ENCODE peak calls at places on chromosomes 2 and 18, in four cellular contexts. T, D, Q and R are unnamed samples.

GRCh38 chr2:191318729-191319078 is 73.5 kb downstream of the MYO1B start:
- DNase-seq in T (no peak), D (no peak), Q (no peak), R (peak)

GRCh38 chr2:239002591-239002959 is 154.7 kb downstream of the TWIST2 start:
- DNase-seq in T (no peak), D (no peak), Q (no peak), R (no peak)

GRCh38 chr2:214220251-214220650 is 190.6 kb upstream of the VWC2L start:
- DNase-seq in T (no peak), D (no peak), Q (no peak), R (no peak)

GRCh38 chr18:7830468-7830867 is 263.4 kb downstream of the PTPRM start:
- DNase-seq in T (peak), D (peak), Q (peak), R (no peak)

GRCh38 chr2:39534095-39534711 is 97.1 kb upstream of the MAP4K3 start:
- DNase-seq in T (no peak), D (no peak), Q (no peak), R (no peak)

GRCh38 chr2:86396304-86396785 is 44.8 kb upstream of the KDM3A start:
- DNase-seq in T (no peak), D (no peak), Q (peak), R (peak)

GRCh38 chr2:3624059-3624794 is 29.3 kb downstream of the COLEC11 start:
- DNase-seq in T (peak), D (no peak), Q (no peak), R (no peak)

GRCh38 chr2:201971516-201972228 is 62.0 kb upstream of the FZD7 start:
- DNase-seq in T (no peak), D (no peak), Q (no peak), R (no peak)

GRCh38 chr2:119248751-119249150 is 25.1 kb downstream of the STEAP3 start:
- DNase-seq in T (no peak), D (no peak), Q (no peak), R (no peak)

DNA sequence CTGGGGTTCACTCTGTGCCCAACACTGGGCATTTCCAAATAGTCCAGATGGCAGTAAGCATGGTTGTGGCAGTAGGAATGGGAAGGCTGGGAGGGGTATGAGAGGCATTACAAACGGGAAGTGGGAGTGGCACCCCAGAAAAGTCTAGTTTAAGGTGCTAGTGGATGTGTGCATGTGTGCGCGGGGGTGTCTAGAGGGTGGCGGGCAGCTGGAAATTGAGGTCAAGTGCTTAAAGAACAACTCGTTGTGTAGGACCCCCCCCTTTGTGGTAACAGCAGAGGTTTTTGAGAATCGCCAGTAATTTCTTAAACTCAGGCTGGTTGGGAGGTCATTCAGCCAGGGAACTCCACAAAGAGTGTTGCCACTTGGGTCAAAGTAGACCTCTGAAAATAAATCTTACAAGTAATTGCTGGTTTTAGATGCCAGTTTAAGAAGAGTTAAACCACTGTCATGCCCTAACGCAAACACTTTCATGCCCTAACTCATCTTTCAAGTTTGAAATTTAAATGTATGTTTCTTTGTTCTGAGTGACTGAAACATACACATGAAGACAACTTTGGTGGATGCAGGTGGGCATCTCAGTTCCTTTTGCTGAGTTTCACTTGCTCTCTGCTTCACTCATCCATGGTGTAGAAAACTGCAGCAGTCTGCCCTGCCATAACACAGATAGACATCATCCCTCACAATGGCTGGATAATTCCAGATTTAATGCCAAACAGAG is 70.0 kb downstream of the RHBDD1 start:
- DNase-seq in T (peak), D (no peak), Q (no peak), R (no peak)
- TF ChIP-seq USF1 in T (no peak), D (no peak), Q (no peak), R (no peak)

GRCh38 chr2:212193803-212194202 is 344.8 kb downstream of the ERBB4 start:
- DNase-seq in T (no peak), D (no peak), Q (no peak), R (no peak)

GRCh38 chr2:212197776-212198175 is 340.8 kb downstream of the ERBB4 start:
- DNase-seq in T (no peak), D (no peak), Q (no peak), R (no peak)

GRCh38 chr2:212193066-212193465 is 345.5 kb downstream of the ERBB4 start:
- DNase-seq in T (no peak), D (no peak), Q (no peak), R (no peak)
- TF ChIP-seq USF1 in T (no peak), D (no peak), Q (no peak), R (no peak)

GRCh38 chr2:121260370-121261154 is 24.4 kb downstream of the TFCP2L1 start:
- DNase-seq in T (no peak), D (peak), Q (no peak), R (no peak)
- TF ChIP-seq USF1 in T (no peak), D (no peak), Q (no peak), R (no peak)

GRCh38 chr2:38261569-38262513 is 115.2 kb downstream of the ATL2 start:
- DNase-seq in T (peak), D (no peak), Q (no peak), R (no peak)

GRCh38 chr2:38265461-38265860 is 111.6 kb downstream of the ATL2 start:
- DNase-seq in T (no peak), D (no peak), Q (no peak), R (no peak)

GRCh38 chr2:38264649-38265322 is 112.3 kb downstream of the ATL2 start:
- DNase-seq in T (no peak), D (no peak), Q (no peak), R (no peak)

GRCh38 chr2:38262514-38262871 is 114.6 kb downstream of the ATL2 start:
- DNase-seq in T (no peak), D (no peak), Q (no peak), R (no peak)

DNA sequence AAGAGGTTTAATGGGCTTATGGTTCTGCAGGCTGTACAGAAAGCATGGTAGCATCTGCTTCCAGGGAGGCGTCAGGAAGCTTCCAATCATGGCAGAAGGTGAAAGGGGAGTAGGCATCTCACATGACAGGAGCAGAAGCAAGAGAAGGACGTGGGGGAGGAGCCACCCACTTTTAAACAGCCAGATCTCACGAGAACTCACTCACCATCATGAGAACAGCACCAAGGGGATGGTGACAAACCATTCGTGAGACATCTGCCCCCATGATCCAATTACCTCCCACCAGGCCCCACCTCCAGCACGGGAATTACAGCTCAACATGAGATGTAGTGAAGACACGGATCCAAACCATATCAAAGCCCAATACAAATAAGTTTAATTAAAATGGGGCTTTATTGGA is 113.8 kb downstream of the ATL2 start:
- DNase-seq in T (no peak), D (no peak), Q (no peak), R (no peak)
- TF ChIP-seq USF1 in T (no peak), D (no peak), Q (no peak), R (no peak)

GRCh38 chr2:223952280-223952968 is 4.8 kb upstream of the MRPL44 start:
- DNase-seq in T (no peak), D (no peak), Q (no peak), R (no peak)

GRCh38 chr2:223957092-223957851 is at the start of gene MRPL44:
- DNase-seq in T (peak), D (peak), Q (peak), R (peak)

GRCh38 chr2:223956267-223956666 is 996 bp upstream of the MRPL44 start:
- DNase-seq in T (no peak), D (no peak), Q (no peak), R (no peak)

GRCh38 chr2:223950448-223951347 is 5.6 kb upstream of the WDFY1 start:
- DNase-seq in T (no peak), D (no peak), Q (no peak), R (no peak)

GRCh38 chr2:223954401-223954800 is 2.9 kb upstream of the MRPL44 start:
- DNase-seq in T (no peak), D (no peak), Q (no peak), R (no peak)
- TF ChIP-seq USF1 in T (no peak), D (no peak), Q (no peak), R (no peak)